ENCODE peak calls at places on chromosomes 6 and 20, in nine cellular contexts. D is fibroblast of mammary gland, Z is progenitor cell of endocrine pancreas, T is bronchial epithelial cell, Y is neural crest cell, X is H1, F is foreskin keratinocyte, W is fibroblast of lung, A is AG10803. R is an unnamed sample.

GRCh38 chr20:18773566-18773965 is 40.0 kb upstream of the SCP2D1 start:
- DNase-seq in D (no peak), A (no peak), Y (no peak), F (no peak), X (no peak), Z (no peak), T (no peak), W (no peak), R (no peak)

GRCh38 chr6:169907419-169908115 is 156.1 kb downstream of the ERMARD start:
- DNase-seq in A (no peak), F (no peak), W (no peak), D (no peak), Z (no peak), X (no peak), T (no peak), Y (no peak), R (no peak)

GRCh38 chr6:12229332-12229731 is 60.8 kb upstream of the EDN1 start:
- DNase-seq in Z (no peak), Y (no peak), D (no peak), T (no peak), X (no peak), W (no peak), F (no peak), A (no peak), R (no peak)

GRCh38 chr6:167669553-167669849 is 157.2 kb upstream of the AFDN start:
- DNase-seq in X (no peak), Y (no peak), W (no peak), A (no peak), F (no peak), T (no peak), Z (no peak), D (no peak), R (no peak)

GRCh38 chr20:44736170-44737021 is 9.3 kb upstream of the KCNK15 start:
- DNase-seq in Z (no peak), A (peak), D (peak), T (peak), F (no peak), Y (peak), X (peak), W (peak), R (no peak)

GRCh38 chr6:36442671-36443497 is at the start of the genes KCTD20 and PXT1:
- DNase-seq in A (peak), Z (peak), X (no peak), W (peak), Y (peak), T (peak), F (peak), D (peak), R (peak)

GRCh38 chr6:137705166-137706064 is 161.6 kb upstream of the TNFAIP3 start:
- DNase-seq in F (no peak), Z (peak), W (peak), A (peak), Y (peak), T (peak), D (peak), X (no peak), R (no peak)

GRCh38 chr20:54649511-54649962 is 174.1 kb downstream of the DOK5 start:
- DNase-seq in F (peak), T (peak), X (peak), Z (peak), A (peak), W (peak), D (peak), Y (peak), R (peak)

GRCh38 chr20:9555781-9556180 is 41.4 kb downstream of the LAMP5 start:
- DNase-seq in W (no peak), F (peak), Z (no peak), X (no peak), Y (no peak), A (no peak), T (peak), D (peak), R (no peak)

GRCh38 chr6:35624341-35625070 is 64.2 kb downstream of the FKBP5 start:
- DNase-seq in F (no peak), X (no peak), Y (no peak), T (no peak), W (peak), A (peak), Z (no peak), D (peak), R (no peak)

GRCh38 chr20:45484676-45485075 is 15.1 kb downstream of the WFDC2 start:
- DNase-seq in A (no peak), Z (no peak), W (no peak), T (no peak), X (no peak), F (no peak), Y (no peak), D (no peak), R (no peak)

GRCh38 chr6:89410231-89411018 is 1.6 kb downstream of the RRAGD start:
- DNase-seq in X (no peak), F (no peak), W (no peak), A (no peak), Y (no peak), T (no peak), Z (no peak), D (no peak), R (no peak)

GRCh38 chr20:38685853-38686473 is 38.3 kb upstream of the SLC32A1 start:
- DNase-seq in F (no peak), A (peak), Z (peak), T (peak), Y (peak), X (no peak), W (peak), D (peak), R (no peak)

GRCh38 chr20:3157817-3158216 is 1.8 kb downstream of the FASTKD5 start:
- DNase-seq in Y (no peak), X (no peak), Z (no peak), D (no peak), A (no peak), T (no peak), F (no peak), W (no peak), R (no peak)

GRCh38 chr6:41922154-41922553 is 855 bp downstream of the BYSL start:
- DNase-seq in D (no peak), W (no peak), T (no peak), Z (no peak), X (no peak), A (no peak), Y (no peak), F (no peak), R (no peak)

GRCh38 chr6:151387581-151387980 is 3.8 kb downstream of the ZBTB2 start:
- DNase-seq in T (peak), W (peak), Z (no peak), X (no peak), A (peak), F (no peak), D (peak), Y (no peak), R (no peak)

GRCh38 chr6:130625825-130626500 is 201.2 kb upstream of the SMLR1 start:
- DNase-seq in W (peak), Y (no peak), D (peak), A (peak), X (no peak), Z (no peak), F (no peak), T (no peak), R (no peak)

GRCh38 chr6:105745464-105746129 is 340.5 kb upstream of the PRDM1 start:
- DNase-seq in Y (no peak), T (no peak), F (no peak), A (no peak), D (no peak), X (no peak), Z (no peak), W (no peak), R (no peak)

GRCh38 chr6:150238294-150238693 is 95.5 kb downstream of the PPP1R14C start:
- DNase-seq in F (no peak), D (peak), T (no peak), Y (no peak), Z (no peak), W (no peak), A (peak), X (no peak), R (no peak)

GRCh38 chr6:19301980-19302379 is 535.2 kb upstream of the ID4 start:
- DNase-seq in A (peak), Z (no peak), F (no peak), Y (no peak), X (no peak), W (peak), T (peak), D (peak), R (no peak)

GRCh38 chr20:53811577-53811976 is 217.9 kb upstream of the ZNF217 start:
- DNase-seq in Z (no peak), W (no peak), X (no peak), F (no peak), T (no peak), A (no peak), Y (no peak), D (no peak), R (no peak)

GRCh38 chr20:9353180-9353915 is 161.0 kb upstream of the LAMP5 start:
- DNase-seq in Y (no peak), T (no peak), Z (no peak), D (peak), F (no peak), A (no peak), X (no peak), W (no peak), R (no peak)

GRCh38 chr20:53567379-53567778 is 26.3 kb downstream of the ZNF217 start:
- DNase-seq in F (no peak), X (no peak), T (no peak), W (no peak), Z (no peak), D (no peak), A (no peak), Y (no peak), R (no peak)

GRCh38 chr6:85015396-85015990 is 251.1 kb upstream of the TBX18 start:
- DNase-seq in W (peak), T (peak), A (peak), X (peak), F (no peak), D (peak), Z (peak), Y (peak), R (peak)

GRCh38 chr6:30740540-30740870 is 2.0 kb downstream of the FLOT1 start:
- DNase-seq in Z (no peak), D (no peak), X (no peak), F (no peak), W (no peak), Y (no peak), A (no peak), T (no peak), R (no peak)

GRCh38 chr6:56689663-56690062 is 47.0 kb upstream of the DST start:
- DNase-seq in T (no peak), X (no peak), F (no peak), Z (no peak), A (no peak), Y (no peak), W (no peak), D (no peak), R (no peak)

GRCh38 chr20:32181606-32182005 is 25.9 kb downstream of the PLAGL2 start:
- DNase-seq in W (no peak), F (no peak), X (no peak), A (no peak), Y (no peak), T (no peak), Z (no peak), D (no peak), R (no peak)

GRCh38 chr6:141968632-141969031 is 164.1 kb upstream of the GJE1 start:
- DNase-seq in T (no peak), W (no peak), D (no peak), Z (no peak), Y (no peak), X (no peak), F (no peak), A (no peak), R (no peak)

GRCh38 chr6:33761922-33762629 is 15.4 kb upstream of the IP6K3 start:
- DNase-seq in Y (peak), F (no peak), W (peak), T (peak), D (peak), A (peak), X (no peak), Z (peak), R (no peak)

GRCh38 chr20:1440024-1440423 is 26.6 kb downstream of the NSFL1C start:
- DNase-seq in T (peak), D (peak), X (peak), W (peak), F (no peak), Z (no peak), A (peak), Y (no peak), R (no peak)

GRCh38 chr6:125748534-125749111 is 809 bp upstream of the HEY2 start:
- DNase-seq in D (peak), T (peak), W (peak), Y (peak), Z (no peak), F (no peak), A (peak), X (no peak), R (no peak)

GRCh38 chr6:158322724-158323560 is 10.7 kb downstream of the TULP4 start:
- DNase-seq in A (peak), X (no peak), T (peak), F (peak), Z (no peak), Y (no peak), W (peak), D (peak), R (no peak)

GRCh38 chr6:44253307-44254101 is 3.8 kb downstream of the SLC35B2 start:
- DNase-seq in Y (peak), X (no peak), F (no peak), T (no peak), W (no peak), Z (no peak), A (no peak), D (peak), R (no peak)

GRCh38 chr20:46951405-46951804 is 56.8 kb downstream of the EYA2 start:
- DNase-seq in D (peak), T (peak), Z (no peak), Y (no peak), W (no peak), F (no peak), X (no peak), A (peak), R (no peak)

GRCh38 chr6:129599467-129599866 is 110.5 kb downstream of the ARHGAP18 start:
- DNase-seq in X (no peak), Z (no peak), F (no peak), Y (no peak), A (no peak), T (no peak), D (no peak), W (no peak), R (no peak)

GRCh38 chr6:146819596-146820320 is 221.0 kb downstream of the ADGB start:
- DNase-seq in Z (no peak), T (no peak), Y (no peak), F (no peak), X (no peak), W (no peak), D (peak), A (no peak), R (no peak)

GRCh38 chr6:146813554-146813953 is 214.8 kb downstream of the ADGB start:
- DNase-seq in X (no peak), Z (no peak), W (peak), T (no peak), F (no peak), D (peak), A (peak), Y (no peak), R (no peak)

GRCh38 chr6:146814148-146814750 is 215.5 kb downstream of the ADGB start:
- DNase-seq in W (peak), F (no peak), T (no peak), D (peak), A (no peak), Z (no peak), Y (no peak), X (no peak), R (no peak)
- TF ChIP-seq CTCF in W (no peak), F (no peak), T (no peak), D (no peak), A (no peak), Z (no peak), Y (no peak), X (no peak), R (no peak)

GRCh38 chr6:4849628-4850027 is 73.4 kb downstream of the CDYL start:
- DNase-seq in Y (no peak), T (no peak), A (no peak), F (no peak), W (no peak), D (no peak), X (no peak), Z (no peak), R (no peak)

GRCh38 chr6:4849214-4849613 is 73.0 kb downstream of the CDYL start:
- DNase-seq in T (no peak), A (no peak), D (no peak), W (no peak), X (no peak), Z (no peak), F (no peak), Y (no peak), R (no peak)

GRCh38 chr6:4846387-4846786 is 70.2 kb downstream of the CDYL start:
- DNase-seq in W (no peak), A (no peak), F (no peak), T (no peak), D (no peak), Y (no peak), X (no peak), Z (no peak), R (no peak)

GRCh38 chr6:4851035-4851434 is 74.8 kb downstream of the CDYL start:
- DNase-seq in D (no peak), F (no peak), W (no peak), Z (no peak), T (no peak), Y (no peak), X (no peak), A (no peak), R (no peak)

DNA sequence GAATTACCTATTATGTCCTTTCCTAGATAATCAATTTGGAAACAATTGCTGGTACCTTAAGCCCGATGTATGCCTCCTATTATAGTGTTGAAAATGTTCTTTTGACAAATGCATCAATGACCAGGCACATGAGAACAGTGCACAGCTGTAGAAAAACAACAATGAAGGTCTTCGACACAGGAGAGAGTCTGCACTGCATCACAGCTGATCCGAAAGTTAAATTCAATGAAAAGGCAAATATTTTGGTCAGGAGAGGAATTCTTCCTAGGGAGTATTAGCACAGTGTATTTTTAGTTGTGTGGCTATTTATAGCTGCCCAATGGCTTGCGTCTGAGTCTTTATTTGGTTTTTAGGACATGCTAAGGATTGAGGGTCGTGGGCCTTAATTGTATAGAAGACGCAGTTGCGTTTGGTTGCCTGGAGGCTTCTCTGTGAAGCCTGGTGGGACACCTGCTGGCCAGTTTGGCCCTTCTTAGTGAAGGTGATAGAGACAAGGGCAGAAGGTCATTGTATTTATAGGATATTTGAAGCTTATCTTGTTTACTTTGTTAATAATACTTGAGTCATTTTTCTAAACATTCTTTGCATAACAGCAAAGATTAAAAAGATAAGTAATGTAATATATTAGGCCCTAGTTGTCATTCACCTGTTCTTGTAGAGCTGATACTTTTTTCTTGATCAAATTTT is 72.3 kb downstream of the CDYL start:
- DNase-seq in Z (no peak), F (no peak), Y (no peak), T (peak), A (no peak), W (peak), X (no peak), D (peak), R (no peak)
- TF ChIP-seq CTCF in Z (peak), F (peak), Y (peak), T (peak), A (peak), W (peak), X (peak), D (peak), R (peak)

GRCh38 chr6:164107297-164107995 is 692.9 kb downstream of the QKI start:
- DNase-seq in X (no peak), T (peak), Z (no peak), W (peak), F (no peak), D (no peak), Y (no peak), A (peak), R (no peak)

GRCh38 chr6:164106345-164106769 is 691.8 kb downstream of the QKI start:
- DNase-seq in W (no peak), A (no peak), Y (peak), X (no peak), F (no peak), Z (no peak), T (no peak), D (peak), R (no peak)

GRCh38 chr6:164108092-164108491 is 693.6 kb downstream of the QKI start:
- DNase-seq in W (no peak), T (no peak), A (no peak), X (no peak), D (no peak), Y (no peak), Z (no peak), F (no peak), R (no peak)

GRCh38 chr6:164109770-164110140 is 695.2 kb downstream of the QKI start:
- DNase-seq in Y (no peak), Z (no peak), T (peak), F (no peak), X (no peak), A (peak), D (no peak), W (no peak), R (no peak)

GRCh38 chr6:164108869-164109769 is 694.6 kb downstream of the QKI start:
- DNase-seq in D (peak), Y (no peak), X (no peak), W (peak), F (peak), T (peak), A (peak), Z (no peak), R (no peak)
- TF ChIP-seq CTCF in D (no peak), Y (no peak), X (no peak), W (no peak), F (no peak), T (no peak), A (no peak), Z (no peak), R (no peak)

GRCh38 chr6:52232990-52233389 is 11.3 kb downstream of the IL17F start:
- DNase-seq in F (no peak), Z (no peak), A (no peak), X (no peak), Y (no peak), D (no peak), T (no peak), W (no peak), R (no peak)

GRCh38 chr6:52230685-52231084 is 13.6 kb downstream of the IL17F start:
- DNase-seq in D (peak), A (peak), X (no peak), Z (no peak), Y (no peak), F (no peak), T (no peak), W (no peak), R (no peak)

GRCh38 chr6:52231411-52232127 is 12.7 kb downstream of the IL17F start:
- DNase-seq in Z (no peak), T (no peak), F (no peak), W (no peak), X (no peak), Y (no peak), D (no peak), A (no peak), R (no peak)

GRCh38 chr6:52233975-52234823 is 10.1 kb downstream of the IL17F start:
- DNase-seq in A (peak), Z (peak), D (peak), W (peak), Y (peak), T (peak), F (peak), X (peak), R (no peak)
- TF ChIP-seq CTCF in A (peak), Z (peak), D (peak), W (peak), Y (peak), T (peak), F (peak), X (peak), R (peak)

GRCh38 chr20:35604444-35604750 is 11.2 kb upstream of the SPAG4 start:
- DNase-seq in Z (no peak), W (no peak), Y (no peak), A (no peak), D (no peak), T (peak), F (no peak), X (no peak), R (no peak)
- TF ChIP-seq CTCF in Z (peak), W (peak), Y (no peak), A (peak), D (peak), T (peak), F (peak), X (peak), R (peak)

GRCh38 chr20:62624325-62624690 is 18.0 kb upstream of the SLCO4A1 start:
- DNase-seq in Y (no peak), D (no peak), X (no peak), A (no peak), F (no peak), W (no peak), Z (no peak), T (no peak), R (no peak)
- TF ChIP-seq CTCF in Y (no peak), D (no peak), X (peak), A (no peak), F (peak), W (no peak), Z (no peak), T (peak), R (no peak)

R was measured in type B pancreatic cell.